ENCODE peak calls at places on chromosome 16, in five cellular contexts. Q, K, B, P and Z are unnamed samples.

GRCh38 chr16:68685685-68686478 is 40.8 kb downstream of the CDH3 start:
- DNase-seq in P (no peak), B (no peak), Q (no peak), K (no peak), Z (no peak)

GRCh38 chr16:48445782-48446533 is 60.7 kb upstream of the SIAH1 start:
- DNase-seq in P (no peak), Q (no peak), K (no peak), B (no peak), Z (no peak)

GRCh38 chr16:10754941-10755340 is 11.3 kb downstream of the NUBP1 start:
- DNase-seq in P (no peak), K (no peak), Q (no peak), B (no peak), Z (no peak)

GRCh38 chr16:85537795-85538401 is 75.2 kb upstream of the GSE1 start:
- DNase-seq in P (no peak), K (no peak), B (no peak), Q (no peak), Z (no peak)

GRCh38 chr16:84175351-84176081 is 11.3 kb downstream of the TAF1C start:
- DNase-seq in K (no peak), P (peak), B (peak), Q (peak), Z (peak)

GRCh38 chr16:10838611-10839270 is 20.1 kb upstream of the TVP23A start:
- DNase-seq in Q (no peak), P (no peak), K (no peak), B (no peak), Z (no peak)

GRCh38 chr16:2179107-2179501 is 17.3 kb downstream of the CASKIN1 start:
- DNase-seq in Q (no peak), B (no peak), K (no peak), P (no peak), Z (no peak)

GRCh38 chr16:58123896-58124600 is 5.1 kb downstream of the CFAP20 start:
- DNase-seq in B (no peak), Q (no peak), P (no peak), K (no peak), Z (no peak)

GRCh38 chr16:23694707-23695373 is 16.2 kb downstream of the PLK1 start:
- DNase-seq in P (no peak), Q (no peak), B (no peak), K (no peak), Z (no peak)

GRCh38 chr16:88403794-88404581 is 21.2 kb downstream of the ZNF469 start:
- DNase-seq in K (no peak), Q (no peak), B (no peak), P (no peak), Z (no peak)

GRCh38 chr16:66374176-66374575 is 7.7 kb downstream of the CDH5 start:
- DNase-seq in B (no peak), K (no peak), Q (no peak), P (no peak), Z (no peak)

GRCh38 chr16:81784042-81784785 is 5.1 kb downstream of the PLCG2 start:
- DNase-seq in Q (no peak), P (no peak), K (no peak), B (peak), Z (peak)

GRCh38 chr16:9123871-9124270 is 32.4 kb downstream of the HAPSTR1 start:
- DNase-seq in Q (peak), B (no peak), K (no peak), P (peak), Z (peak)

GRCh38 chr16:70630960-70631745 is 15.2 kb upstream of the IL34 start:
- DNase-seq in Q (no peak), K (no peak), P (no peak), B (no peak), Z (no peak)

GRCh38 chr16:72255785-72256184 is 83.8 kb upstream of the PMFBP1 start:
- DNase-seq in B (no peak), P (no peak), K (no peak), Q (no peak), Z (no peak)

GRCh38 chr16:19419691-19420060 is 2.0 kb downstream of the TMC5 start:
- DNase-seq in B (no peak), K (no peak), P (peak), Q (no peak), Z (no peak)

GRCh38 chr16:2698996-2699750 is 16.9 kb downstream of the KCTD5 start:
- DNase-seq in Q (no peak), K (no peak), B (no peak), P (no peak), Z (no peak)